ENCODE peak calls at places on chromosomes 7 and 10, in six cellular contexts. P is GM12891, Y is HepG2, M is GM12878, C is H1, K is K562. U is an unnamed sample.
A peak's percentile ranks its signal among the peaks of the same experiment; 100 is the strongest.

GRCh38 chr7:42494722-42495121 is 257.7 kb upstream of the GLI3 start:
- DNase-seq in P (no peak), Y (no peak), M (no peak), C (no peak), K (no peak), U (no peak)

GRCh38 chr7:28484276-28484675 is 72.0 kb downstream of the CREB5 start:
- DNase-seq in P (no peak), Y (no peak), M (no peak), C (no peak), K (no peak), U (no peak)

GRCh38 chr10:18737841-18738240 is 78.6 kb downstream of the ARL5B start:
- DNase-seq in P (no peak), Y (no peak), M (no peak), C (no peak), K (no peak), U (no peak)

GRCh38 chr10:43044444-43045245 is 32.2 kb upstream of the RET start:
- DNase-seq in P (no peak), Y (no peak), M (no peak), C (no peak), K (no peak), U (no peak)

GRCh38 chr10:30509508-30509907 is 75.5 kb downstream of the MAP3K8 start:
- DNase-seq in P (no peak), Y (no peak), M (no peak), C (no peak), K (no peak), U (no peak)

GRCh38 chr10:125778556-125778955 is 2.9 kb upstream of the MMP21 start:
- DNase-seq in P (no peak), Y (no peak), M (no peak), C (no peak), K (no peak), U (no peak)

GRCh38 chr10:92993671-92994304 is 66.8 kb upstream of the CYP26C1 start:
- DNase-seq in P (no peak), Y (no peak), M (no peak), C (no peak), K (no peak), U (no peak)

GRCh38 chr7:36844374-36844773 is 120.1 kb upstream of the AOAH start:
- DNase-seq in P (no peak), Y (no peak), M (no peak), C (no peak), K (no peak), U (no peak)

GRCh38 chr10:75398630-75399460 is 2.7 kb downstream of the ZNF503 start:
- DNase-seq in P (no peak), Y (no peak), M (no peak), C (no peak), K (no peak), U (no peak)

GRCh38 chr7:105413887-105414437 is 25.2 kb upstream of the SRPK2 start:
- DNase-seq in P (no peak), Y (no peak), M (no peak), C (no peak), K (no peak), U (no peak)

GRCh38 chr7:27198871-27199801 is 755 bp downstream of the HOXA13 start:
- DNase-seq in P (no peak), Y (no peak), M (no peak), C (no peak), K (no peak), U (no peak)

GRCh38 chr10:60524541-60524940 is 134.9 kb upstream of the ANK3 start:
- DNase-seq in P (no peak), Y (no peak), M (no peak), C (no peak), K (no peak), U (no peak)

GRCh38 chr10:110364531-110364937 is 59.8 kb upstream of the SMNDC1 start:
- DNase-seq in P (no peak), Y (no peak), M (no peak), C (no peak), K (no peak), U (no peak)

GRCh38 chr10:43110318-43111071 is 27.8 kb upstream of the CSGALNACT2 start:
- DNase-seq in P (no peak), Y (peak; percentile 9), M (no peak), C (no peak), K (no peak), U (no peak)

GRCh38 chr7:130884437-130885417 is 150.7 kb upstream of the KLF14 start:
- DNase-seq in P (no peak), Y (peak; percentile 55), M (no peak), C (no peak), K (no peak), U (no peak)
- TF ChIP-seq TAF1 in P (no peak), Y (no peak), M (no peak), C (no peak), K (no peak), U (no peak)

GRCh38 chr7:155621418-155621980 is 23.0 kb upstream of the RBM33 start:
- DNase-seq in P (no peak), Y (no peak), M (no peak), C (no peak), K (no peak), U (no peak)

GRCh38 chr7:155619634-155620271 is 24.7 kb upstream of the RBM33 start:
- DNase-seq in P (no peak), Y (peak; percentile 27), M (no peak), C (no peak), K (no peak), U (no peak)

GRCh38 chr7:155620497-155620896 is 24.0 kb upstream of the RBM33 start:
- DNase-seq in P (no peak), Y (no peak), M (no peak), C (no peak), K (no peak), U (no peak)

GRCh38 chr7:155618708-155619633 is 25.5 kb upstream of the RBM33 start:
- DNase-seq in P (no peak), Y (peak; percentile 98), M (no peak), C (no peak), K (no peak), U (no peak)
- TF ChIP-seq POLR2A in P (no peak), Y (peak; percentile 82), M (no peak), C (no peak), K (no peak), U (no peak)

GRCh38 chr10:1149793-1150637 is 93.8 kb downstream of the WDR37 start:
- DNase-seq in P (no peak), Y (no peak), M (no peak), C (no peak), K (peak; percentile 30), U (no peak)
- TF ChIP-seq TAF1 in P (no peak), Y (no peak), M (no peak), C (no peak), K (no peak), U (no peak)

DNA sequence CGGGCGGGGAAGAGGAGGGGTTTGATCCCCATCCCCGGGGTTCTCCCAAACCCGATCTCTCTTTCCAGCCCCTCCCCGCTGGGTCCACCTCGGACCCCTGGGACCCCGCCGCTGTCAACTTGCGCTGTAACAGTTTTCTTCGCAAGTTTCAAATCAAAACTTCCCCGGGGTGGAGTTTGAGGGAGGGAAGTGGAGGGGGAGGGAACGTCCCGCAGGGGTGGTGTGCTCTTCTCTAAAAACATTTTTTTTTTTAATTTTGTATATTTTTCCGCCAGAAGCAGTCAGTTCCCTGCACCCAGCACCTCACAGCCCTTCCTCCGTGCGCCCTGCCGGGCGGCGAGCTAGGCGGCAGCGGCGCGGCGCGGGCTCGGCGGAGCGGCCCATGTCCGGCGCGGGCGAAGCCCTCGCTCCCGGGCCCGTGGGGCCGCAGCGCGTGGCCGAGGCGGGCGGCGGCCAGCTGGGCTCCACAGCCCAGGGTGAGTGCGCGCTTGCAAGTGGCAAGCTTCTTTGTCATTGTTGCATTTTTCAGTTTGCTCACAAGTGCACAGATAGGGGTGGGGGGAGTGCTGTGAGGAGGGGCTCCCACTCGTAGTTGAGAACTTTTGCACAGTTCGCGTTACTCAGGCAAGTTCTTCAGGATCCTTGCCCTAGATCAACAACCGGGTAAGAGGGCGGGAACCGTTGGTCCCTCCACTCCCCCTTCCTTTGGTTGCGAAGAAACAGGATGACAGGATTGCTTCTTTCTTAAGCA is 933 bp downstream of the MDFIC start:
- DNase-seq in P (peak; percentile 19), Y (no peak), M (no peak), C (no peak), K (no peak), U (peak; percentile 35)
- TF ChIP-seq POLR2A in P (peak; percentile 18), Y (no peak), M (no peak), C (no peak), K (no peak), U (no peak)

GRCh38 chr7:25669300-25669781 is 441.1 kb upstream of the NPVF start:
- DNase-seq in P (no peak), Y (no peak), M (no peak), C (no peak), K (no peak), U (no peak)
- TF ChIP-seq TAF1 in P (no peak), Y (no peak), M (no peak), C (no peak), K (no peak), U (no peak)

U was measured in GM12892.